ENCODE peak calls at places on chromosomes 16 and 17, in eight cellular contexts. R is activated T-cell treated with anti-CD3 and anti-CD28 coated beads for 1 hour; D is fibroblast of pulmonary artery; O is EL; B is Right ventricle myocardium superior; E is T-cell; N is epithelial cell of prostate; K is naive thymus-derived CD4-positive, alpha-beta T cell. V is an unnamed sample.

GRCh38 chr16:19753815-19754643 is 36.0 kb downstream of the IQCK start:
- DNase-seq in R (no peak), D (peak), O (peak), B (no peak), E (no peak), N (no peak), K (no peak), V (no peak)

GRCh38 chr17:74779948-74780400 is 3.8 kb upstream of the NAT9 start:
- DNase-seq in R (peak), D (no peak), O (no peak), B (peak), E (peak), N (no peak), K (peak), V (no peak)

GRCh38 chr17:57228921-57229320 is 27.4 kb upstream of the MSI2 start:
- DNase-seq in R (no peak), D (no peak), O (no peak), B (no peak), E (no peak), N (no peak), K (no peak), V (no peak)

GRCh38 chr16:47034455-47034854 is 61.0 kb upstream of the DNAJA2 start:
- DNase-seq in R (no peak), D (no peak), O (no peak), B (no peak), E (no peak), N (no peak), K (no peak), V (no peak)

GRCh38 chr17:38600416-38600815 is 5.3 kb downstream of the SRCIN1 start:
- DNase-seq in R (no peak), D (no peak), O (no peak), B (no peak), E (no peak), N (no peak), K (no peak), V (no peak)

GRCh38 chr17:16013943-16014407 is 14.4 kb downstream of the TTC19 start:
- DNase-seq in R (no peak), D (peak), O (peak), B (no peak), E (no peak), N (no peak), K (no peak), V (no peak)

GRCh38 chr16:24093049-24093448 is 163.1 kb upstream of the CACNG3 start:
- DNase-seq in R (no peak), D (no peak), O (no peak), B (no peak), E (no peak), N (no peak), K (no peak), V (no peak)

GRCh38 chr16:4570688-4571321 is 14.7 kb downstream of the C16orf96 start:
- DNase-seq in R (no peak), D (no peak), O (no peak), B (no peak), E (no peak), N (no peak), K (no peak), V (no peak)

GRCh38 chr17:28949185-28950016 is 1.9 kb downstream of the PHF12 start:
- DNase-seq in R (peak), D (peak), O (peak), B (peak), E (peak), N (no peak), K (peak), V (peak)

GRCh38 chr16:8537691-8538342 is 52.5 kb downstream of the TMEM114 start:
- DNase-seq in R (no peak), D (no peak), O (no peak), B (no peak), E (no peak), N (no peak), K (no peak), V (no peak)

GRCh38 chr17:21395764-21396163 is 19.6 kb downstream of the KCNJ12 start:
- DNase-seq in R (no peak), D (no peak), O (no peak), B (no peak), E (no peak), N (no peak), K (no peak), V (no peak)

GRCh38 chr17:38844261-38844757 is 9.2 kb downstream of the RPL23 start:
- DNase-seq in R (no peak), D (no peak), O (no peak), B (no peak), E (no peak), N (no peak), K (no peak), V (no peak)

GRCh38 chr16:12674096-12674495 is 129.6 kb downstream of the CPPED1 start:
- DNase-seq in R (no peak), D (peak), O (peak), B (no peak), E (no peak), N (no peak), K (no peak), V (no peak)

GRCh38 chr17:16534236-16534635 is 34.8 kb downstream of the ZNF287 start:
- DNase-seq in R (no peak), D (no peak), O (peak), B (no peak), E (no peak), N (no peak), K (no peak), V (no peak)

GRCh38 chr17:35934760-35935159 is 4.2 kb upstream of the RDM1 start:
- DNase-seq in R (no peak), D (peak), O (no peak), B (no peak), E (no peak), N (no peak), K (no peak), V (no peak)

GRCh38 chr16:57305159-57305811 is 20.8 kb upstream of the PLLP start:
- DNase-seq in R (no peak), D (no peak), O (no peak), B (peak), E (no peak), N (no peak), K (no peak), V (peak)

GRCh38 chr16:87806246-87806607 is 40.4 kb upstream of the KLHDC4 start:
- DNase-seq in R (no peak), D (no peak), O (peak), B (no peak), E (no peak), N (no peak), K (no peak), V (no peak)

GRCh38 chr17:81241648-81242420 is 2.7 kb downstream of the NDUFAF8 start:
- DNase-seq in R (peak), D (peak), O (peak), B (no peak), E (peak), N (no peak), K (peak), V (peak)

GRCh38 chr17:70144260-70144846 is 25.0 kb upstream of the KCNJ2 start:
- DNase-seq in R (no peak), D (peak), O (peak), B (no peak), E (no peak), N (no peak), K (no peak), V (peak)

GRCh38 chr16:85395207-85395912 is 217.8 kb upstream of the GSE1 start:
- DNase-seq in R (no peak), D (peak), O (peak), B (peak), E (no peak), N (peak), K (no peak), V (peak)

GRCh38 chr17:28144019-28144418 is 101.5 kb downstream of the NLK start:
- DNase-seq in R (no peak), D (no peak), O (no peak), B (no peak), E (no peak), N (no peak), K (no peak), V (no peak)

GRCh38 chr16:75282811-75283281 is 31.4 kb upstream of the BCAR1 start:
- DNase-seq in R (no peak), D (no peak), O (peak), B (no peak), E (no peak), N (no peak), K (no peak), V (no peak)

GRCh38 chr17:19269641-19270040 is 32.5 kb downstream of the EPN2 start:
- DNase-seq in R (no peak), D (no peak), O (no peak), B (no peak), E (no peak), N (no peak), K (no peak), V (no peak)

GRCh38 chr16:50372611-50373344 is 4.0 kb upstream of the BRD7 start:
- DNase-seq in R (no peak), D (no peak), O (peak), B (peak), E (no peak), N (peak), K (no peak), V (no peak)

GRCh38 chr17:66441012-66441703 is 138.7 kb downstream of the PRKCA start:
- DNase-seq in R (no peak), D (no peak), O (no peak), B (no peak), E (no peak), N (no peak), K (no peak), V (no peak)

GRCh38 chr16:87806608-87807546 is 41.1 kb upstream of the KLHDC4 start:
- DNase-seq in R (peak), D (peak), O (peak), B (peak), E (peak), N (peak), K (peak), V (peak)

GRCh38 chr17:19645608-19646250 is 2.8 kb upstream of the ALDH3A2 start:
- DNase-seq in R (peak), D (peak), O (peak), B (peak), E (peak), N (no peak), K (peak), V (peak)